ENCODE peak calls at places on chromosomes 11 and 22, in eight cellular contexts. K is pulmonary artery endothelial cell; W is activated CD8-positive, alpha-beta memory T cell treated with anti-CD3 and anti-CD28 coated beads, Interleukin-2, amount 50 U/mL, for 4 hours; Z is AG10803; Y is activated CD4-positive, CD25-positive, alpha-beta regulatory T cell; A is activated effector memory CD4-positive, alpha-beta T cell treated with Interleukin-2 at 50 U/mL for 16 hours; F is NCI-H345; X is suprapubic skin. B is an unnamed sample.

GRCh38 chr22:20802452-20802851 is 28.5 kb downstream of the SERPIND1 start:
- DNase-seq in W (no peak), K (no peak), F (no peak), Z (no peak), X (no peak), Y (no peak), A (no peak), B (no peak)

GRCh38 chr11:70703141-70704052 is 305.1 kb downstream of the CTTN start:
- DNase-seq in F (no peak), X (no peak), Y (no peak), W (no peak), Z (no peak), A (no peak), K (no peak), B (no peak)

GRCh38 chr22:19800761-19801244 is 40.2 kb downstream of the TBX1 start:
- DNase-seq in Y (no peak), Z (peak), F (no peak), W (no peak), X (peak), A (no peak), K (no peak), B (no peak)

GRCh38 chr11:420911-421321 is 6.1 kb upstream of the SIGIRR start:
- DNase-seq in W (no peak), Z (no peak), A (no peak), K (no peak), X (no peak), F (no peak), Y (no peak), B (no peak)

GRCh38 chr11:131744847-131745246 is 374.4 kb downstream of the NTM start:
- DNase-seq in W (no peak), F (no peak), Z (no peak), K (no peak), Y (no peak), A (no peak), X (no peak), B (no peak)

GRCh38 chr22:32866953-32867352 is 65.4 kb downstream of the TIMP3 start:
- DNase-seq in Z (no peak), A (no peak), F (no peak), K (no peak), W (no peak), Y (no peak), X (no peak), B (no peak)

GRCh38 chr11:134554106-134554505 is 142.1 kb upstream of the B3GAT1 start:
- DNase-seq in F (no peak), W (no peak), Z (no peak), X (no peak), K (no peak), Y (no peak), A (no peak), B (no peak)

GRCh38 chr22:47391169-47392053 is 629.0 kb downstream of the TBC1D22A start:
- DNase-seq in Z (no peak), K (no peak), Y (no peak), X (no peak), A (no peak), W (no peak), F (no peak), B (no peak)

GRCh38 chr11:59119826-59120225 is 12.8 kb downstream of the FAM111B start:
- DNase-seq in Y (no peak), X (no peak), W (no peak), Z (no peak), K (no peak), A (no peak), F (no peak), B (no peak)

GRCh38 chr11:100827934-100828661 is 141.0 kb downstream of the ARHGAP42 start:
- DNase-seq in K (no peak), A (no peak), F (peak), Y (no peak), Z (no peak), W (no peak), X (no peak), B (no peak)

B was measured in activated B cell treated with CpG ODN at 0.5 μM for 24 hours.